ENCODE peak calls at places on chromosomes 7 and 10, in six cellular contexts. E is prostate gland, G is pancreas, Z is tibial nerve, D is left ventricle myocardium superior, T is activated T-cell treated with anti-CD3 and anti-CD28 coated beads for 1 hour. Q is an unnamed sample.

GRCh38 chr7:5526190-5527037 is 102.8 kb upstream of the TNRC18 start:
- DNase-seq in E (peak), G (no peak), Z (no peak), D (peak), T (peak), Q (peak)

GRCh38 chr10:94725871-94726270 is 36.6 kb upstream of the CYP2C19 start:
- DNase-seq in E (no peak), G (no peak), Z (no peak), D (no peak), T (no peak), Q (no peak)

GRCh38 chr10:47453435-47454293 is 30.3 kb downstream of the ANXA8 start:
- DNase-seq in E (no peak), G (no peak), Z (no peak), D (no peak), T (no peak), Q (no peak)

GRCh38 chr7:155580367-155580766 is 34.0 kb upstream of the CNPY1 start:
- DNase-seq in E (no peak), G (no peak), Z (no peak), D (no peak), T (no peak), Q (no peak)

GRCh38 chr7:132450188-132450587 is 126.1 kb downstream of the PLXNA4 start:
- DNase-seq in E (no peak), G (no peak), Z (no peak), D (no peak), T (no peak), Q (no peak)

GRCh38 chr10:36880898-36881297 is 244.5 kb upstream of the ANKRD30A start:
- DNase-seq in E (no peak), G (no peak), Z (no peak), D (no peak), T (no peak), Q (peak)

GRCh38 chr10:31314256-31315183 is 4.5 kb upstream of the ZEB1 start:
- DNase-seq in E (no peak), G (no peak), Z (no peak), D (no peak), T (no peak), Q (peak)

GRCh38 chr7:37986780-37987380 is 66.4 kb downstream of the EPDR1 start:
- DNase-seq in E (no peak), G (no peak), Z (no peak), D (no peak), T (no peak), Q (no peak)

GRCh38 chr7:156148547-156148946 is 336.3 kb upstream of the SHH start:
- DNase-seq in E (no peak), G (no peak), Z (no peak), D (no peak), T (no peak), Q (no peak)

Q was measured in endothelial cell of umbilical vein.